ENCODE peak calls at places on chromosomes 16 and 17, in ten cellular contexts. One of them, this sample, is unnamed.

GRCh38 chr17:30352247-30352814 is 18.5 kb upstream of the TMIGD1 start:
- DNase-seq in stimulated activated CD4-positive, alpha-beta T cell treated with anti-CD3 and anti-CD28 coated beads, Interleukin-1b, Interleukin-23, amount 100 ng/mL, for 24 hours: no peak
- DNase-seq in activated CD4-positive, CD25-positive, alpha-beta regulatory T cell: no peak
- DNase-seq in NCI-H1436 treated with DMSO at 0.1 percent for 48 hours: no peak
- DNase-seq in cardiac fibroblast: no peak
- DNase-seq in stimulated activated CD8-positive, alpha-beta memory T cell treated with anti-CD3 and anti-CD28 coated beads, Interleukin-4, amount 100 ng/mL, for 24 hours: no peak
- DNase-seq in EL: no peak
- DNase-seq in M059J: peak
- DNase-seq in amniotic epithelial cell: no peak
- DNase-seq in effector CD8-positive, alpha-beta T cell: no peak
- DNase-seq in this sample: no peak

GRCh38 chr17:80068301-80069160 is 32.1 kb downstream of the CCDC40 start:
- DNase-seq in stimulated activated CD4-positive, alpha-beta T cell treated with anti-CD3 and anti-CD28 coated beads, Interleukin-1b, Interleukin-23, amount 100 ng/mL, for 24 hours: no peak
- DNase-seq in activated CD4-positive, CD25-positive, alpha-beta regulatory T cell: no peak
- DNase-seq in NCI-H1436 treated with DMSO at 0.1 percent for 48 hours: no peak
- DNase-seq in cardiac fibroblast: peak
- DNase-seq in stimulated activated CD8-positive, alpha-beta memory T cell treated with anti-CD3 and anti-CD28 coated beads, Interleukin-4, amount 100 ng/mL, for 24 hours: no peak
- DNase-seq in EL: peak
- DNase-seq in M059J: peak
- DNase-seq in amniotic epithelial cell: peak
- DNase-seq in effector CD8-positive, alpha-beta T cell: no peak
- DNase-seq in this sample: no peak

GRCh38 chr17:40499551-40500189 is 1.8 kb downstream of the TNS4 start:
- DNase-seq in stimulated activated CD4-positive, alpha-beta T cell treated with anti-CD3 and anti-CD28 coated beads, Interleukin-1b, Interleukin-23, amount 100 ng/mL, for 24 hours: no peak
- DNase-seq in activated CD4-positive, CD25-positive, alpha-beta regulatory T cell: no peak
- DNase-seq in NCI-H1436 treated with DMSO at 0.1 percent for 48 hours: no peak
- DNase-seq in cardiac fibroblast: peak
- DNase-seq in stimulated activated CD8-positive, alpha-beta memory T cell treated with anti-CD3 and anti-CD28 coated beads, Interleukin-4, amount 100 ng/mL, for 24 hours: no peak
- DNase-seq in EL: peak
- DNase-seq in M059J: peak
- DNase-seq in amniotic epithelial cell: peak
- DNase-seq in effector CD8-positive, alpha-beta T cell: no peak
- DNase-seq in this sample: peak

GRCh38 chr16:89131783-89132182 is 38.1 kb downstream of the ACSF3 start:
- DNase-seq in stimulated activated CD4-positive, alpha-beta T cell treated with anti-CD3 and anti-CD28 coated beads, Interleukin-1b, Interleukin-23, amount 100 ng/mL, for 24 hours: no peak
- DNase-seq in activated CD4-positive, CD25-positive, alpha-beta regulatory T cell: no peak
- DNase-seq in NCI-H1436 treated with DMSO at 0.1 percent for 48 hours: no peak
- DNase-seq in cardiac fibroblast: no peak
- DNase-seq in stimulated activated CD8-positive, alpha-beta memory T cell treated with anti-CD3 and anti-CD28 coated beads, Interleukin-4, amount 100 ng/mL, for 24 hours: no peak
- DNase-seq in EL: no peak
- DNase-seq in M059J: no peak
- DNase-seq in amniotic epithelial cell: no peak
- DNase-seq in effector CD8-positive, alpha-beta T cell: no peak
- DNase-seq in this sample: no peak

GRCh38 chr16:24085665-24086064 is 170.5 kb upstream of the CACNG3 start:
- DNase-seq in stimulated activated CD4-positive, alpha-beta T cell treated with anti-CD3 and anti-CD28 coated beads, Interleukin-1b, Interleukin-23, amount 100 ng/mL, for 24 hours: no peak
- DNase-seq in activated CD4-positive, CD25-positive, alpha-beta regulatory T cell: no peak
- DNase-seq in NCI-H1436 treated with DMSO at 0.1 percent for 48 hours: no peak
- DNase-seq in cardiac fibroblast: no peak
- DNase-seq in stimulated activated CD8-positive, alpha-beta memory T cell treated with anti-CD3 and anti-CD28 coated beads, Interleukin-4, amount 100 ng/mL, for 24 hours: no peak
- DNase-seq in EL: no peak
- DNase-seq in M059J: no peak
- DNase-seq in amniotic epithelial cell: no peak
- DNase-seq in effector CD8-positive, alpha-beta T cell: no peak
- DNase-seq in this sample: no peak

GRCh38 chr16:67016143-67016542 is 12.8 kb upstream of the CBFB start:
- DNase-seq in stimulated activated CD4-positive, alpha-beta T cell treated with anti-CD3 and anti-CD28 coated beads, Interleukin-1b, Interleukin-23, amount 100 ng/mL, for 24 hours: no peak
- DNase-seq in activated CD4-positive, CD25-positive, alpha-beta regulatory T cell: no peak
- DNase-seq in NCI-H1436 treated with DMSO at 0.1 percent for 48 hours: no peak
- DNase-seq in cardiac fibroblast: no peak
- DNase-seq in stimulated activated CD8-positive, alpha-beta memory T cell treated with anti-CD3 and anti-CD28 coated beads, Interleukin-4, amount 100 ng/mL, for 24 hours: no peak
- DNase-seq in EL: no peak
- DNase-seq in M059J: no peak
- DNase-seq in amniotic epithelial cell: no peak
- DNase-seq in effector CD8-positive, alpha-beta T cell: no peak
- DNase-seq in this sample: no peak

GRCh38 chr17:80832266-80832676 is 159.4 kb upstream of the CHMP6 start:
- DNase-seq in stimulated activated CD4-positive, alpha-beta T cell treated with anti-CD3 and anti-CD28 coated beads, Interleukin-1b, Interleukin-23, amount 100 ng/mL, for 24 hours: no peak
- DNase-seq in activated CD4-positive, CD25-positive, alpha-beta regulatory T cell: no peak
- DNase-seq in NCI-H1436 treated with DMSO at 0.1 percent for 48 hours: no peak
- DNase-seq in cardiac fibroblast: peak
- DNase-seq in stimulated activated CD8-positive, alpha-beta memory T cell treated with anti-CD3 and anti-CD28 coated beads, Interleukin-4, amount 100 ng/mL, for 24 hours: no peak
- DNase-seq in EL: peak
- DNase-seq in M059J: peak
- DNase-seq in amniotic epithelial cell: peak
- DNase-seq in effector CD8-positive, alpha-beta T cell: no peak
- DNase-seq in this sample: peak

GRCh38 chr16:8730335-8730915 is 56.0 kb downstream of the ABAT start:
- DNase-seq in stimulated activated CD4-positive, alpha-beta T cell treated with anti-CD3 and anti-CD28 coated beads, Interleukin-1b, Interleukin-23, amount 100 ng/mL, for 24 hours: no peak
- DNase-seq in activated CD4-positive, CD25-positive, alpha-beta regulatory T cell: no peak
- DNase-seq in NCI-H1436 treated with DMSO at 0.1 percent for 48 hours: no peak
- DNase-seq in cardiac fibroblast: no peak
- DNase-seq in stimulated activated CD8-positive, alpha-beta memory T cell treated with anti-CD3 and anti-CD28 coated beads, Interleukin-4, amount 100 ng/mL, for 24 hours: no peak
- DNase-seq in EL: no peak
- DNase-seq in M059J: no peak
- DNase-seq in amniotic epithelial cell: no peak
- DNase-seq in effector CD8-positive, alpha-beta T cell: no peak
- DNase-seq in this sample: no peak

GRCh38 chr16:65769776-65770438 is 596.6 kb upstream of the CDH5 start:
- DNase-seq in stimulated activated CD4-positive, alpha-beta T cell treated with anti-CD3 and anti-CD28 coated beads, Interleukin-1b, Interleukin-23, amount 100 ng/mL, for 24 hours: no peak
- DNase-seq in activated CD4-positive, CD25-positive, alpha-beta regulatory T cell: no peak
- DNase-seq in NCI-H1436 treated with DMSO at 0.1 percent for 48 hours: no peak
- DNase-seq in cardiac fibroblast: peak
- DNase-seq in stimulated activated CD8-positive, alpha-beta memory T cell treated with anti-CD3 and anti-CD28 coated beads, Interleukin-4, amount 100 ng/mL, for 24 hours: no peak
- DNase-seq in EL: peak
- DNase-seq in M059J: peak
- DNase-seq in amniotic epithelial cell: peak
- DNase-seq in effector CD8-positive, alpha-beta T cell: no peak
- DNase-seq in this sample: no peak

GRCh38 chr17:75010683-75011406 is 1.6 kb upstream of the MRPL58 start:
- DNase-seq in stimulated activated CD4-positive, alpha-beta T cell treated with anti-CD3 and anti-CD28 coated beads, Interleukin-1b, Interleukin-23, amount 100 ng/mL, for 24 hours: no peak
- DNase-seq in activated CD4-positive, CD25-positive, alpha-beta regulatory T cell: no peak
- DNase-seq in NCI-H1436 treated with DMSO at 0.1 percent for 48 hours: no peak
- DNase-seq in cardiac fibroblast: peak
- DNase-seq in stimulated activated CD8-positive, alpha-beta memory T cell treated with anti-CD3 and anti-CD28 coated beads, Interleukin-4, amount 100 ng/mL, for 24 hours: no peak
- DNase-seq in EL: peak
- DNase-seq in M059J: peak
- DNase-seq in amniotic epithelial cell: peak
- DNase-seq in effector CD8-positive, alpha-beta T cell: no peak
- DNase-seq in this sample: peak

GRCh38 chr16:81371106-81371505 is 56.3 kb downstream of the GAN start:
- DNase-seq in stimulated activated CD4-positive, alpha-beta T cell treated with anti-CD3 and anti-CD28 coated beads, Interleukin-1b, Interleukin-23, amount 100 ng/mL, for 24 hours: no peak
- DNase-seq in activated CD4-positive, CD25-positive, alpha-beta regulatory T cell: no peak
- DNase-seq in NCI-H1436 treated with DMSO at 0.1 percent for 48 hours: no peak
- DNase-seq in cardiac fibroblast: no peak
- DNase-seq in stimulated activated CD8-positive, alpha-beta memory T cell treated with anti-CD3 and anti-CD28 coated beads, Interleukin-4, amount 100 ng/mL, for 24 hours: no peak
- DNase-seq in EL: no peak
- DNase-seq in M059J: no peak
- DNase-seq in amniotic epithelial cell: no peak
- DNase-seq in effector CD8-positive, alpha-beta T cell: no peak
- DNase-seq in this sample: no peak

GRCh38 chr17:50353600-50354195 is 7.8 kb downstream of the XYLT2 start:
- DNase-seq in stimulated activated CD4-positive, alpha-beta T cell treated with anti-CD3 and anti-CD28 coated beads, Interleukin-1b, Interleukin-23, amount 100 ng/mL, for 24 hours: no peak
- DNase-seq in activated CD4-positive, CD25-positive, alpha-beta regulatory T cell: no peak
- DNase-seq in NCI-H1436 treated with DMSO at 0.1 percent for 48 hours: no peak
- DNase-seq in cardiac fibroblast: no peak
- DNase-seq in stimulated activated CD8-positive, alpha-beta memory T cell treated with anti-CD3 and anti-CD28 coated beads, Interleukin-4, amount 100 ng/mL, for 24 hours: no peak
- DNase-seq in EL: no peak
- DNase-seq in M059J: no peak
- DNase-seq in amniotic epithelial cell: no peak
- DNase-seq in effector CD8-positive, alpha-beta T cell: no peak
- DNase-seq in this sample: no peak

GRCh38 chr17:63685578-63685977 is 14.3 kb downstream of the LIMD2 start:
- DNase-seq in stimulated activated CD4-positive, alpha-beta T cell treated with anti-CD3 and anti-CD28 coated beads, Interleukin-1b, Interleukin-23, amount 100 ng/mL, for 24 hours: no peak
- DNase-seq in activated CD4-positive, CD25-positive, alpha-beta regulatory T cell: no peak
- DNase-seq in NCI-H1436 treated with DMSO at 0.1 percent for 48 hours: no peak
- DNase-seq in cardiac fibroblast: no peak
- DNase-seq in stimulated activated CD8-positive, alpha-beta memory T cell treated with anti-CD3 and anti-CD28 coated beads, Interleukin-4, amount 100 ng/mL, for 24 hours: no peak
- DNase-seq in EL: no peak
- DNase-seq in M059J: no peak
- DNase-seq in amniotic epithelial cell: no peak
- DNase-seq in effector CD8-positive, alpha-beta T cell: no peak
- DNase-seq in this sample: no peak

GRCh38 chr17:45906237-45906636 is 11.9 kb downstream of the MAPT start:
- DNase-seq in stimulated activated CD4-positive, alpha-beta T cell treated with anti-CD3 and anti-CD28 coated beads, Interleukin-1b, Interleukin-23, amount 100 ng/mL, for 24 hours: no peak
- DNase-seq in activated CD4-positive, CD25-positive, alpha-beta regulatory T cell: no peak
- DNase-seq in NCI-H1436 treated with DMSO at 0.1 percent for 48 hours: peak
- DNase-seq in cardiac fibroblast: no peak
- DNase-seq in stimulated activated CD8-positive, alpha-beta memory T cell treated with anti-CD3 and anti-CD28 coated beads, Interleukin-4, amount 100 ng/mL, for 24 hours: no peak
- DNase-seq in EL: no peak
- DNase-seq in M059J: no peak
- DNase-seq in amniotic epithelial cell: no peak
- DNase-seq in effector CD8-positive, alpha-beta T cell: no peak
- DNase-seq in this sample: peak

GRCh38 chr17:39096435-39097158 is 54.8 kb downstream of the PLXDC1 start:
- DNase-seq in stimulated activated CD4-positive, alpha-beta T cell treated with anti-CD3 and anti-CD28 coated beads, Interleukin-1b, Interleukin-23, amount 100 ng/mL, for 24 hours: no peak
- DNase-seq in activated CD4-positive, CD25-positive, alpha-beta regulatory T cell: no peak
- DNase-seq in NCI-H1436 treated with DMSO at 0.1 percent for 48 hours: no peak
- DNase-seq in cardiac fibroblast: peak
- DNase-seq in stimulated activated CD8-positive, alpha-beta memory T cell treated with anti-CD3 and anti-CD28 coated beads, Interleukin-4, amount 100 ng/mL, for 24 hours: no peak
- DNase-seq in EL: no peak
- DNase-seq in M059J: no peak
- DNase-seq in amniotic epithelial cell: no peak
- DNase-seq in effector CD8-positive, alpha-beta T cell: no peak
- DNase-seq in this sample: peak

GRCh38 chr17:45759761-45760160 is 24.4 kb upstream of the CRHR1 start:
- DNase-seq in stimulated activated CD4-positive, alpha-beta T cell treated with anti-CD3 and anti-CD28 coated beads, Interleukin-1b, Interleukin-23, amount 100 ng/mL, for 24 hours: no peak
- DNase-seq in activated CD4-positive, CD25-positive, alpha-beta regulatory T cell: no peak
- DNase-seq in NCI-H1436 treated with DMSO at 0.1 percent for 48 hours: no peak
- DNase-seq in cardiac fibroblast: no peak
- DNase-seq in stimulated activated CD8-positive, alpha-beta memory T cell treated with anti-CD3 and anti-CD28 coated beads, Interleukin-4, amount 100 ng/mL, for 24 hours: no peak
- DNase-seq in EL: no peak
- DNase-seq in M059J: no peak
- DNase-seq in amniotic epithelial cell: no peak
- DNase-seq in effector CD8-positive, alpha-beta T cell: no peak
- DNase-seq in this sample: no peak

GRCh38 chr17:31535581-31535981 is 144.1 kb downstream of the RAB11FIP4 start:
- DNase-seq in stimulated activated CD4-positive, alpha-beta T cell treated with anti-CD3 and anti-CD28 coated beads, Interleukin-1b, Interleukin-23, amount 100 ng/mL, for 24 hours: no peak
- DNase-seq in activated CD4-positive, CD25-positive, alpha-beta regulatory T cell: no peak
- DNase-seq in NCI-H1436 treated with DMSO at 0.1 percent for 48 hours: no peak
- DNase-seq in cardiac fibroblast: no peak
- DNase-seq in stimulated activated CD8-positive, alpha-beta memory T cell treated with anti-CD3 and anti-CD28 coated beads, Interleukin-4, amount 100 ng/mL, for 24 hours: no peak
- DNase-seq in EL: no peak
- DNase-seq in M059J: no peak
- DNase-seq in amniotic epithelial cell: no peak
- DNase-seq in effector CD8-positive, alpha-beta T cell: no peak
- DNase-seq in this sample: no peak

GRCh38 chr17:39756376-39757079 is 18.8 kb downstream of the GRB7 start:
- DNase-seq in stimulated activated CD4-positive, alpha-beta T cell treated with anti-CD3 and anti-CD28 coated beads, Interleukin-1b, Interleukin-23, amount 100 ng/mL, for 24 hours: no peak
- DNase-seq in activated CD4-positive, CD25-positive, alpha-beta regulatory T cell: no peak
- DNase-seq in NCI-H1436 treated with DMSO at 0.1 percent for 48 hours: no peak
- DNase-seq in cardiac fibroblast: no peak
- DNase-seq in stimulated activated CD8-positive, alpha-beta memory T cell treated with anti-CD3 and anti-CD28 coated beads, Interleukin-4, amount 100 ng/mL, for 24 hours: no peak
- DNase-seq in EL: no peak
- DNase-seq in M059J: no peak
- DNase-seq in amniotic epithelial cell: no peak
- DNase-seq in effector CD8-positive, alpha-beta T cell: no peak
- DNase-seq in this sample: no peak

GRCh38 chr16:11106726-11107125 is 149.3 kb downstream of the SOCS1 start:
- DNase-seq in stimulated activated CD4-positive, alpha-beta T cell treated with anti-CD3 and anti-CD28 coated beads, Interleukin-1b, Interleukin-23, amount 100 ng/mL, for 24 hours: no peak
- DNase-seq in activated CD4-positive, CD25-positive, alpha-beta regulatory T cell: no peak
- DNase-seq in NCI-H1436 treated with DMSO at 0.1 percent for 48 hours: no peak
- DNase-seq in cardiac fibroblast: no peak
- DNase-seq in stimulated activated CD8-positive, alpha-beta memory T cell treated with anti-CD3 and anti-CD28 coated beads, Interleukin-4, amount 100 ng/mL, for 24 hours: no peak
- DNase-seq in EL: no peak
- DNase-seq in M059J: no peak
- DNase-seq in amniotic epithelial cell: no peak
- DNase-seq in effector CD8-positive, alpha-beta T cell: no peak
- DNase-seq in this sample: no peak

GRCh38 chr16:81779540-81780320 is 639 bp downstream of the PLCG2 start:
- DNase-seq in stimulated activated CD4-positive, alpha-beta T cell treated with anti-CD3 and anti-CD28 coated beads, Interleukin-1b, Interleukin-23, amount 100 ng/mL, for 24 hours: no peak
- DNase-seq in activated CD4-positive, CD25-positive, alpha-beta regulatory T cell: no peak
- DNase-seq in NCI-H1436 treated with DMSO at 0.1 percent for 48 hours: no peak
- DNase-seq in cardiac fibroblast: no peak
- DNase-seq in stimulated activated CD8-positive, alpha-beta memory T cell treated with anti-CD3 and anti-CD28 coated beads, Interleukin-4, amount 100 ng/mL, for 24 hours: no peak
- DNase-seq in EL: peak
- DNase-seq in M059J: no peak
- DNase-seq in amniotic epithelial cell: no peak
- DNase-seq in effector CD8-positive, alpha-beta T cell: no peak
- DNase-seq in this sample: no peak

GRCh38 chr17:81004336-81005015 is 12.8 kb downstream of the CHMP6 start:
- DNase-seq in stimulated activated CD4-positive, alpha-beta T cell treated with anti-CD3 and anti-CD28 coated beads, Interleukin-1b, Interleukin-23, amount 100 ng/mL, for 24 hours: no peak
- DNase-seq in activated CD4-positive, CD25-positive, alpha-beta regulatory T cell: peak
- DNase-seq in NCI-H1436 treated with DMSO at 0.1 percent for 48 hours: no peak
- DNase-seq in cardiac fibroblast: no peak
- DNase-seq in stimulated activated CD8-positive, alpha-beta memory T cell treated with anti-CD3 and anti-CD28 coated beads, Interleukin-4, amount 100 ng/mL, for 24 hours: no peak
- DNase-seq in EL: no peak
- DNase-seq in M059J: no peak
- DNase-seq in amniotic epithelial cell: no peak
- DNase-seq in effector CD8-positive, alpha-beta T cell: no peak
- DNase-seq in this sample: no peak

This sample was measured in NCI-H2107.